ENCODE peak calls at places on chromosomes 2 and 18, in seven cellular contexts. T, U, E, S, F, X and J are unnamed samples.

GRCh38 chr18:74389161-74389927 is 67.8 kb downstream of the DIPK1C start:
- DNase-seq in S (no peak), U (no peak), T (no peak), X (no peak), F (no peak), E (no peak), J (no peak)

GRCh38 chr18:45361148-45361851 is 254.0 kb upstream of the SLC14A2 start:
- DNase-seq in X (no peak), U (no peak), F (no peak), T (no peak), S (no peak), E (no peak), J (no peak)

GRCh38 chr2:166419616-166419934 is 43.8 kb upstream of the SCN9A start:
- DNase-seq in S (no peak), T (no peak), X (no peak), U (peak; percentile 32), F (peak; percentile 3), E (no peak), J (no peak)

GRCh38 chr2:197705912-197706838 is 1.0 kb downstream of the MARS2 start:
- DNase-seq in F (no peak), X (peak; percentile 49), S (no peak), T (no peak), E (no peak), U (no peak), J (no peak)

GRCh38 chr18:30712383-30712782 is 330.2 kb downstream of the DSC3 start:
- DNase-seq in T (no peak), S (no peak), E (no peak), U (no peak), F (no peak), X (no peak), J (peak; percentile 5)

GRCh38 chr2:68662466-68662865 is 19.1 kb downstream of the PROKR1 start:
- DNase-seq in X (no peak), E (no peak), U (peak; percentile 58), S (no peak), T (no peak), F (peak; percentile 17), J (no peak)

GRCh38 chr2:5867045-5867444 is 174.9 kb downstream of the SOX11 start:
- DNase-seq in S (no peak), U (no peak), X (no peak), F (no peak), E (no peak), T (no peak), J (no peak)

GRCh38 chr18:10453261-10453884 is 1.1 kb upstream of the APCDD1 start:
- DNase-seq in T (no peak), F (peak; percentile 64), E (no peak), S (no peak), U (no peak), X (no peak), J (no peak)

GRCh38 chr2:143553261-143553660 is 424.0 kb downstream of the ARHGAP15 start:
- DNase-seq in X (no peak), F (no peak), T (no peak), S (no peak), E (no peak), U (no peak), J (no peak)

GRCh38 chr2:67476808-67477790 is 80.0 kb downstream of the ETAA1 start:
- DNase-seq in U (peak; percentile 25), S (no peak), F (no peak), T (no peak), X (no peak), E (peak; percentile 26), J (no peak)

GRCh38 chr2:62119313-62119969 is 76.5 kb upstream of the B3GNT2 start:
- DNase-seq in X (no peak), T (no peak), S (no peak), E (no peak), F (no peak), U (no peak), J (no peak)

GRCh38 chr18:61606068-61606660 is 272.9 kb downstream of the CDH20 start:
- DNase-seq in X (no peak), F (no peak), T (no peak), S (no peak), E (no peak), U (no peak), J (no peak)